ENCODE peak calls at places on chromosomes 1 and 21, in ten cellular contexts. G is KBM-7, A is T-helper 1 cell, K is LoVo, X is fibroblast of mammary gland, L is left cardiac atrium, M is Right ventricle myocardium superior, P is body of pancreas, V is AML-193, I is NCI-H2081. O is an unnamed sample.

GRCh38 chr1:180310095-180310494 is 80.0 kb downstream of the LHX4 start:
- DNase-seq in G (no peak), A (no peak), K (no peak), X (peak; percentile 66), L (no peak), M (no peak), P (no peak), V (no peak), I (no peak), O (peak; percentile 67)

GRCh38 chr1:1892079-1892762 is 1.3 kb upstream of the GNB1 start:
- DNase-seq in G (no peak), A (no peak), K (no peak), X (no peak), L (no peak), M (no peak), P (peak; percentile 29), V (no peak), I (peak; percentile 8), O (no peak)

GRCh38 chr1:246043556-246043955 is 463.5 kb downstream of the SMYD3 start:
- DNase-seq in G (no peak), A (no peak), K (no peak), X (no peak), L (no peak), M (no peak), P (no peak), V (no peak), I (peak; percentile 87), O (no peak)

GRCh38 chr21:22728091-22728490 is 1729.9 kb downstream of the NCAM2 start:
- DNase-seq in G (no peak), A (no peak), K (no peak), X (no peak), L (no peak), M (no peak), P (no peak), V (no peak), I (peak; percentile 0), O (no peak)

GRCh38 chr1:246608616-246609376 is 42.5 kb downstream of the CNST start:
- DNase-seq in G (peak; percentile 83), A (no peak), K (peak; percentile 65), X (peak; percentile 95), L (peak; percentile 73), M (peak; percentile 72), P (peak; percentile 87), V (peak; percentile 96), I (no peak), O (peak; percentile 71)

GRCh38 chr1:234962340-234962989 is 166.2 kb downstream of the TOMM20 start:
- DNase-seq in G (peak; percentile 97), A (no peak), K (peak; percentile 61), X (peak; percentile 100), L (no peak), M (no peak), P (peak; percentile 40), V (peak; percentile 30), I (peak; percentile 31), O (no peak)

GRCh38 chr1:94739521-94740061 is 80.6 kb upstream of the SLC44A3 start:
- DNase-seq in G (peak; percentile 32), A (no peak), K (peak; percentile 27), X (peak; percentile 99), L (peak; percentile 67), M (peak; percentile 58), P (peak; percentile 30), V (no peak), I (no peak), O (no peak)

GRCh38 chr1:193335797-193336428 is 149.5 kb upstream of the B3GALT2 start:
- DNase-seq in G (no peak), A (no peak), K (no peak), X (peak; percentile 31), L (no peak), M (no peak), P (no peak), V (no peak), I (no peak), O (no peak)

GRCh38 chr1:54931275-54931805 is 44.3 kb upstream of the DHCR24 start:
- DNase-seq in G (no peak), A (no peak), K (no peak), X (no peak), L (no peak), M (no peak), P (no peak), V (no peak), I (no peak), O (no peak)

GRCh38 chr1:112251766-112252506 is 144.1 kb upstream of the CTTNBP2NL start:
- DNase-seq in G (no peak), A (no peak), K (peak; percentile 86), X (peak; percentile 58), L (no peak), M (no peak), P (no peak), V (no peak), I (no peak), O (no peak)

GRCh38 chr1:201358596-201358995 is 18.9 kb downstream of the TNNT2 start:
- DNase-seq in G (no peak), A (no peak), K (no peak), X (peak; percentile 12), L (no peak), M (no peak), P (no peak), V (no peak), I (no peak), O (no peak)

GRCh38 chr1:185317886-185318310 is 855 bp upstream of the IVNS1ABP start:
- DNase-seq in G (no peak), A (peak; percentile 59), K (peak; percentile 58), X (no peak), L (peak; percentile 28), M (no peak), P (peak; percentile 50), V (peak; percentile 66), I (peak; percentile 64), O (peak; percentile 57)

GRCh38 chr1:117060441-117061317 is 553 bp downstream of the TTF2 start:
- DNase-seq in G (peak; percentile 35), A (peak; percentile 16), K (peak; percentile 48), X (peak; percentile 43), L (no peak), M (no peak), P (peak; percentile 55), V (no peak), I (peak; percentile 52), O (peak; percentile 36)